ENCODE peak calls at places on chromosomes 12 and 14, in nine cellular contexts. E, L, I, U, W, G, Z, O and V are unnamed samples. For H3K9me3 and H3K36me3, the result is how much of the 10 kb centered on the place peaks cover.

GRCh38 chr12:122064780-122065588 is 13.6 kb upstream of the MLXIP start:
- DNase-seq in L (peak), G (peak), Z (no peak), O (peak), I (peak), E (peak), U (peak), W (no peak), V (peak)

GRCh38 chr12:31702047-31702446 is 26.8 kb downstream of the AMN1 start:
- DNase-seq in G (peak), I (no peak), E (peak), L (peak), Z (no peak), W (no peak), U (no peak), O (peak), V (peak)

GRCh38 chr12:117134059-117134458 is 34.8 kb upstream of the TESC start:
- DNase-seq in U (no peak), L (no peak), W (no peak), E (no peak), I (no peak), G (no peak), Z (no peak), O (no peak), V (no peak)

GRCh38 chr12:122491991-122492390 is 8.7 kb downstream of the ZCCHC8 start:
- DNase-seq in E (peak), I (no peak), L (no peak), O (no peak), G (no peak), U (no peak), Z (no peak), W (no peak), V (no peak)

GRCh38 chr12:71312767-71313375 is 126.7 kb upstream of the LGR5 start:
- DNase-seq in W (no peak), G (peak), U (no peak), I (no peak), E (no peak), Z (no peak), O (no peak), L (peak), V (no peak)

GRCh38 chr12:79685068-79685467 is 5.7 kb downstream of the PAWR start:
- DNase-seq in I (no peak), L (peak), Z (no peak), G (no peak), U (no peak), E (peak), W (no peak), O (no peak), V (no peak)

GRCh38 chr12:52181757-52182156 is 10.1 kb downstream of the KRT80 start:
- DNase-seq in E (peak), G (no peak), O (peak), L (no peak), I (no peak), W (no peak), U (no peak), Z (no peak), V (no peak)

GRCh38 chr14:84217066-84217465 is 1312.9 kb upstream of the FLRT2 start:
- DNase-seq in O (no peak), W (no peak), L (no peak), Z (no peak), I (no peak), U (no peak), G (no peak), E (peak), V (no peak)

GRCh38 chr14:104011824-104012517 is 69.6 kb upstream of the RD3L start:
- DNase-seq in I (peak), O (peak), U (no peak), L (peak), E (no peak), Z (peak), G (no peak), W (peak), V (no peak)

GRCh38 chr14:65109357-65109756 is 7.0 kb upstream of the MAX start:
- DNase-seq in Z (no peak), E (no peak), I (no peak), W (no peak), O (no peak), L (no peak), G (no peak), U (no peak), V (no peak)

GRCh38 chr14:50726372-50727107 is 58.4 kb upstream of the SAV1 start:
- DNase-seq in I (no peak), G (no peak), Z (no peak), O (no peak), E (peak), U (no peak), W (no peak), L (peak), V (no peak)

GRCh38 chr14:42555365-42555764 is 948.7 kb downstream of the LRFN5 start:
- DNase-seq in I (no peak), L (no peak), G (no peak), E (no peak), W (no peak), U (no peak), O (peak), Z (no peak), V (no peak)

GRCh38 chr12:31647106-31647505 is 12.4 kb upstream of the ETFBKMT start:
- DNase-seq in O (no peak), U (no peak), G (no peak), L (peak), W (no peak), I (no peak), E (peak), Z (no peak), V (peak)

GRCh38 chr12:117498256-117498655 is 136.8 kb upstream of the NOS1 start:
- DNase-seq in W (no peak), G (no peak), I (no peak), L (no peak), U (no peak), Z (no peak), O (no peak), E (no peak), V (no peak)

GRCh38 chr14:64549805-64550538 is at the start of gene PPP1R36:
- DNase-seq in L (no peak), G (no peak), I (peak), W (peak), O (peak), E (no peak), U (no peak), Z (peak), V (no peak)

GRCh38 chr14:106442857-106443256 is 916.5 kb downstream of the TMEM121 start:
- DNase-seq in I (no peak), W (no peak), U (no peak), G (no peak), L (no peak), O (no peak), Z (no peak), E (no peak), V (no peak)

GRCh38 chr12:49515266-49515665 is 23.6 kb upstream of the KCNH3 start:
- DNase-seq in G (no peak), E (peak), U (no peak), Z (no peak), O (no peak), I (no peak), L (peak), W (no peak), V (no peak)

GRCh38 chr12:14946856-14947255 is 8.5 kb upstream of the ERP27 start:
- DNase-seq in Z (no peak), W (no peak), E (no peak), G (no peak), O (no peak), L (peak), I (no peak), U (no peak), V (no peak)

GRCh38 chr12:16323010-16323409 is 24.4 kb upstream of the MGST1 start:
- DNase-seq in E (peak), L (peak), W (no peak), I (no peak), U (no peak), O (no peak), G (no peak), Z (no peak), V (no peak)

GRCh38 chr12:2776129-2776806 is 18.5 kb upstream of the FKBP4 start:
- DNase-seq in W (no peak), Z (no peak), U (no peak), E (no peak), O (no peak), L (no peak), G (no peak), I (no peak), V (no peak)

GRCh38 chr12:52130695-52131094 is 51.2 kb downstream of the SMIM41 start:
- DNase-seq in U (no peak), W (no peak), G (no peak), Z (peak), I (no peak), O (no peak), E (no peak), L (no peak), V (no peak)

GRCh38 chr12:124469193-124469888 is 98.1 kb downstream of the NCOR2 start:
- DNase-seq in L (peak), U (peak), G (no peak), E (no peak), I (peak), Z (no peak), O (no peak), W (no peak), V (peak)

GRCh38 chr12:45669093-45669492 is 60.4 kb upstream of the ARID2 start:
- DNase-seq in O (no peak), E (peak), U (no peak), L (no peak), W (no peak), I (no peak), Z (no peak), G (no peak), V (no peak)

GRCh38 chr14:75514673-75515630 is 7.3 kb upstream of the BATF start:
- DNase-seq in O (no peak), W (no peak), G (no peak), E (peak), U (peak), L (no peak), I (peak), Z (no peak), V (no peak)

GRCh38 chr12:91461061-91461460 is 278.4 kb upstream of the DCN start:
- DNase-seq in Z (no peak), I (no peak), U (no peak), W (no peak), L (no peak), O (no peak), E (no peak), G (no peak), V (no peak)

GRCh38 chr14:96637521-96637920 is 135.3 kb downstream of the PAPOLA start:
- DNase-seq in W (no peak), U (no peak), G (no peak), L (no peak), I (no peak), O (no peak), E (no peak), Z (peak), V (no peak)

GRCh38 chr14:99604766-99605298 is 825 bp upstream of the CCDC85C start:
- DNase-seq in Z (peak), U (peak), O (peak), G (no peak), E (peak), I (no peak), L (peak), W (no peak), V (peak)

GRCh38 chr12:32305163-32305562 is 94.2 kb upstream of the FGD4 start:
- DNase-seq in U (no peak), I (no peak), L (no peak), E (peak), W (no peak), G (peak), Z (no peak), O (no peak), V (no peak)

GRCh38 chr12:12331244-12331771 is 18.7 kb downstream of the MANSC1 start:
- DNase-seq in U (no peak), G (no peak), W (no peak), E (no peak), Z (no peak), O (peak), I (peak), L (no peak), V (no peak)

GRCh38 chr14:73944432-73945158 is 5.3 kb downstream of the FAM161B start:
- DNase-seq in U (no peak), Z (no peak), W (no peak), O (no peak), L (no peak), G (no peak), E (no peak), I (no peak), V (no peak)

GRCh38 chr12:131091976-131092691 is 138.4 kb downstream of the ADGRD1 start:
- DNase-seq in L (no peak), E (no peak), W (no peak), U (no peak), G (no peak), O (no peak), I (no peak), Z (peak), V (no peak)

GRCh38 chr14:90554341-90554740 is 157.5 kb downstream of the CALM1 start:
- DNase-seq in O (no peak), Z (peak), I (no peak), U (no peak), W (peak), E (no peak), G (no peak), L (no peak), V (no peak)

GRCh38 chr12:21001778-21002177 is 129.2 kb upstream of the SLCO1B1 start:
- DNase-seq in Z (no peak), E (no peak), O (no peak), U (no peak), G (no peak), W (no peak), L (no peak), I (no peak), V (no peak)
- H3K9me3 ChIP-seq in Z (under half), E (under half), O (under half), U (under half), G (under half), W (under half), L (under half), I (under half), V (under half)

DNA sequence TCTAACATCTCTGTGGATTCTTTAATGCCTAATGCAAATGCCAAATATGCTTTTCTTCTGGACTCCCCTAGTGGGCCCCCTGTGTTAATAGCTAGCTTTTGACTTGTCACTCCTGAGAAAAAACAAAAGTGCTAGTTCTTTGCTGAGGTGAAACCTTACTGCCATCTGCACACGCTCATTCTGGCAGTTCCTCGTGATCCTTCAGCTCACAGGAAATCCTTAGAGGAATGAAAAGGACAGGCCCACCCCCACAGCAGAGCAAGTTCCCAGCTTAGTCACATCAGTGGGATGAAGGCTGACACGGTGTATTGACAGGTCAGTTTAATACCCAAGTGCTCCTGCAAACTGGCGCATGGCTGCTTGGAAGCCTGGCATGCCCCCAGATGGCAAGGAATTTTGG is 165.1 kb upstream of the ATP2B1 start:
- DNase-seq in O (peak), W (no peak), Z (no peak), I (no peak), E (peak), U (no peak), L (no peak), G (no peak), V (peak)
- TF ChIP-seq CTCF in O (no peak), W (no peak), Z (no peak), I (no peak), E (no peak), U (no peak), L (no peak), G (no peak), V (no peak)

GRCh38 chr14:39055786-39056474 is 47.1 kb downstream of the SEC23A start:
- DNase-seq in E (no peak), G (peak), U (no peak), O (peak), Z (no peak), W (no peak), I (no peak), L (no peak), V (no peak)

DNA sequence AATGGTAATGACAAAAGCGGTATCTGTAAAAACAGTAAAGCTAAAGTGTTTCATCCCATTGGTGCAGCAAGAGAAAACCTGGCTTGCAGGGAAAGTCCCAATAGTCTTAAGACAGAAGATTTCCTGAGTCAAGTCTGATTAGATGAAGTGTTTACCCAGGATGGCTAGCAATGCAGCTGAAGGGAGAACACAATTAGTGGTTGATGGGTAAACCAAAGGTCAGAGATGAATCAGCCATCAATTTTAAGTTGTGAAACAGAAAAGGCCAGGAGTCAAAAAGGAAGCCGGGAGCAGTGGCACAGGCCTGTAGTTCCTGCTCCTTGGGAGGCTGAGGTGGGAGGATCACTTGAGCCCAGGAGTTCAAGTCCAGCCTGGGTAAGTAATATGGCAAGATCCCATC is 52.6 kb downstream of the SEC23A start:
- DNase-seq in O (no peak), W (no peak), U (no peak), Z (no peak), I (no peak), G (no peak), L (peak), E (peak), V (no peak)
- H3K36me3 ChIP-seq in O (half or more), W (under half), U (under half), Z (half or more), I (under half), G (under half), L (half or more), E (half or more), V (under half)

DNA sequence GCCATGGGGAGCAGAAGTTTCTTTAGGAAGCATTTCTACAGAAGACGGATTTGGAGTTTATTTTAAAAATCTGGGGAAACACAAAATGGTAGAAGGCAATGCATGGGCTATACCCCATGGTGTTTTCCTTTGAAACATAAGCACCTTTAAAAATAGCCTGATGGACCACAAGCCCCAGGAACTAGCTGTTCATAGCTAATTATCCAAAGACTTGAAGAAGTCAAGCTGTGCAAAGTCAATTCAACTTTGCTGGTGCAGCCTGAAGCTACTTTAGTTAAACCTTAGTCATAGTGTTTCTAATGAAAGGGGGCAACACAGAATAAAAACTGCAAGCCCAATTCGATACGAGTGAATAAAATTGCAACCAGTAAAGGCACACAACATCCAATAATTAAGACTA is 732.5 kb downstream of the GALC start:
- DNase-seq in L (no peak), W (no peak), G (no peak), E (no peak), O (no peak), I (no peak), U (no peak), Z (no peak), V (no peak)
- H3K9me3 ChIP-seq in L (under half), W (under half), G (under half), E (under half), O (under half), I (under half), U (under half), Z (under half), V (under half)

DNA sequence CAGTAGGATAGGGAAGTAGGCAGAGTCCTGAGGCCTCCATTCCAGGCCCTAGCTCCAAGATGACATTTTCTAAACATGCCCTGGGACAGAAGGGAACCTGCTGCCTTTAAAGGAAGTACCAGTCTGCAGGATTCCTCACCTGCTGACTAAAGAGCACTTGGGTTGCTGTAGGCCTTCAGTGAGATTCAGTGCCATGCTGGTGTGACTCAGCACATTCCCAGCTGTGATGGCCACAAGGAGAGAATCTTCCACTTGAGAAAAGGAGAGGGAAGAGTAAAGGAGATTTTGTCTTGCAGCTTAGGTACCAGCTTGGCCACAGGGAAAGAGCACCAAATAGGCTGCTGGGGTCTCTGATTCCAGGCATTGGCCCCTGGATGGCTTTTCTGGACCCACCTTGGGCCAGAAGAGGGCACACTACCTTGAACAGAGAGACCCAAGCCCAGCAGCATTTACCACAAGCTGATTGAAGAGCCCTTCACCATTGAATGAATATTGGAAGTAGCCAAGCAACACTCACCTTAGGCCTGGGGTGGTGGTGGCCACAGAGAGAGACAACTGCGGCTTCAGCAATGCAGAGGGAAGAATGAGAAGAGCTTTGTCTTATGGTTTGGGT is 498.3 kb downstream of the KCNH5 start:
- DNase-seq in G (no peak), I (no peak), E (peak), W (no peak), Z (no peak), U (no peak), O (no peak), L (no peak), V (peak)
- TF ChIP-seq CTCF in G (no peak), I (no peak), E (no peak), W (no peak), Z (no peak), U (no peak), O (no peak), L (no peak), V (peak)

DNA sequence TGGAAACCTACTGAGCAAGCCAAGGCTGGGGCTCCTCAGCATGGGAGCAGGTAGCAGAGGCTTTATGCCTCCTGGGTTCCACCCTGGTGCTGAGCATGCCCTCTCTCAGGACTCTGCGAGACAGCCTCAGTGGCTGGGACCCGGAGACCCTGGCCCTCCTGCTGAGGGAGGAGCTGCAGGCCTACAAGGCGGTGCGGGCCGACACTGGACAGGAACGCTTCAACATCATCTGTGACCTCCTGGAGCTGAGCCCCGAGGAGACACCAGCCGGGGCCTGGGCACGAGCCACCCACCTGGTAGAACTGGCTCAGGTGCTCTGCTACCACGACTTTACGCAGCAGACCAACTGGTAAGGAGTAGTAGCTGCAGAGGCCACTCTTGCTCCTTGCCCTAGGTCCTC is 8.4 kb downstream of the ESPL1 start:
- DNase-seq in I (no peak), Z (no peak), E (no peak), W (no peak), G (no peak), U (no peak), L (no peak), O (no peak), V (no peak)
- H3K36me3 ChIP-seq in I (under half), Z (under half), E (under half), W (under half), G (under half), U (half or more), L (under half), O (under half), V (half or more)

DNA sequence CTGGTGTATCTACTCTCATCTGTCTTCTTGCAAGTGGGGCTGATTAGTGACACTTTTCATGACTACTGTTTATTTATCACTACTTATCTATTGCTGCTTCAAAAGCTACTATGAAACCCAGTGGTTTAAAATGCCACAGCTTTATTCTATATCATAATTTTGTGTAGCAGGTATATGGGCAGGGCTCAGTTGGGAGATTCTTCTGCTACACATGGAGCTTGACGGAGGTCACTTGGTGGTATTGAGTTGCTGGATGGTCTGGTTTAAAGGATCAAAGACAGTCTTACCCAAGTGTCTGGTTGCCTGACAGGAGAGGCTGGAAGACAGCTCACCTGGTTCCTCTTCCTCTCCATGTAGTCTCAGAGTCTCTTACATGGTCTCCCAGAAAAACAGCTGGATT is 222.7 kb downstream of the TMEM132D start:
- DNase-seq in W (no peak), L (no peak), E (no peak), I (no peak), O (no peak), Z (no peak), U (no peak), G (no peak), V (no peak)
- H3K9me3 ChIP-seq in W (under half), L (under half), E (under half), I (under half), O (under half), Z (under half), U (under half), G (under half), V (under half)